ENCODE peak calls at places on chromosomes 6 and 20, in nine cellular contexts. Z is GM20000, M is cardiac fibroblast, A is AG04450, C is GM13977, R is heart right ventricle, H is astrocyte of the spinal cord, P is endothelial cell, Q is B cell. E is an unnamed sample.

GRCh38 chr6:11437824-11438459 is 99.6 kb upstream of the TMEM170B start:
- DNase-seq in M (no peak), R (no peak), A (no peak), Z (no peak), C (no peak), Q (no peak), H (no peak), P (no peak), E (no peak)

GRCh38 chr20:38134427-38135281 is 30.4 kb downstream of the TGM2 start:
- DNase-seq in Q (no peak), P (peak; percentile 33), R (no peak), A (no peak), H (peak; percentile 88), M (peak; percentile 65), Z (no peak), C (no peak), E (peak; percentile 44)

GRCh38 chr6:28486533-28486932 is 29.1 kb downstream of the GPX6 start:
- DNase-seq in Q (no peak), M (no peak), R (no peak), H (no peak), A (no peak), P (no peak), C (no peak), Z (no peak), E (no peak)

GRCh38 chr6:41119508-41119907 is 34.6 kb downstream of the TREML1 start:
- DNase-seq in M (no peak), Q (no peak), A (no peak), R (no peak), Z (no peak), C (no peak), H (no peak), P (no peak), E (no peak)

GRCh38 chr20:44614525-44614924 is 32.1 kb downstream of the PKIG start:
- DNase-seq in A (no peak), R (peak; percentile 56), Q (no peak), H (no peak), Z (no peak), P (no peak), M (no peak), C (no peak), E (no peak)

GRCh38 chr6:12233693-12234551 is 56.2 kb upstream of the EDN1 start:
- DNase-seq in P (peak; percentile 12), H (peak; percentile 88), M (peak; percentile 84), Z (peak; percentile 34), A (peak; percentile 60), R (peak; percentile 56), C (peak; percentile 27), Q (peak; percentile 24), E (no peak)

GRCh38 chr6:25866011-25866410 is 8.0 kb downstream of the SLC17A3 start:
- DNase-seq in Z (no peak), H (no peak), P (no peak), A (no peak), R (no peak), M (no peak), C (no peak), Q (no peak), E (no peak)

GRCh38 chr20:10919549-10920140 is 245.8 kb upstream of the JAG1 start:
- DNase-seq in Z (no peak), R (no peak), P (no peak), A (no peak), M (peak; percentile 36), Q (no peak), C (no peak), H (peak; percentile 77), E (no peak)

GRCh38 chr6:81786159-81786558 is 33.7 kb upstream of the TENT5A start:
- DNase-seq in M (no peak), R (no peak), Q (no peak), H (no peak), C (no peak), A (no peak), P (no peak), Z (no peak), E (no peak)

GRCh38 chr6:170130771-170131241 is 160.1 kb downstream of the DLL1 start:
- DNase-seq in A (no peak), M (no peak), Q (no peak), P (no peak), R (no peak), C (no peak), Z (peak; percentile 4), H (no peak), E (peak; percentile 82)

GRCh38 chr6:5995705-5996686 is 10.7 kb downstream of the NRN1 start:
- DNase-seq in M (peak; percentile 39), H (peak; percentile 67), R (peak; percentile 84), P (peak; percentile 85), Z (no peak), C (no peak), Q (no peak), A (no peak), E (no peak)

GRCh38 chr20:32152421-32153155 is 43.1 kb downstream of the TM9SF4 start:
- DNase-seq in M (peak; percentile 38), H (no peak), R (no peak), A (no peak), Z (no peak), P (no peak), C (no peak), Q (no peak), E (peak; percentile 56)

GRCh38 chr6:138088307-138088744 is 18.9 kb downstream of the PERP start:
- DNase-seq in H (peak; percentile 91), Q (no peak), A (peak; percentile 87), M (peak; percentile 33), Z (no peak), P (no peak), R (no peak), C (no peak), E (no peak)

GRCh38 chr6:157312733-157313132 is 10.6 kb downstream of the TMEM242 start:
- DNase-seq in A (no peak), P (no peak), H (no peak), M (no peak), R (no peak), C (no peak), Q (no peak), Z (no peak), E (no peak)

GRCh38 chr20:22462975-22463914 is 121.1 kb downstream of the FOXA2 start:
- DNase-seq in R (no peak), P (no peak), A (no peak), H (no peak), Q (no peak), Z (no peak), M (no peak), C (no peak), E (no peak)

GRCh38 chr6:29797120-29797519 is 30.5 kb upstream of the HLA-G start:
- DNase-seq in P (no peak), R (no peak), A (no peak), Z (no peak), M (peak; percentile 61), Q (no peak), H (no peak), C (no peak), E (no peak)

GRCh38 chr20:15359056-15359455 is 1021.6 kb upstream of the FLRT3 start:
- DNase-seq in C (no peak), P (no peak), R (no peak), M (no peak), Z (no peak), A (no peak), Q (no peak), H (peak; percentile 28), E (no peak)

GRCh38 chr20:1619861-1620444 is at the start of gene SIRPB1:
- DNase-seq in H (no peak), P (no peak), Q (no peak), A (no peak), Z (no peak), M (no peak), C (no peak), R (no peak), E (no peak)

GRCh38 chr6:31158863-31159855 is 770 bp downstream of the TCF19 start:
- DNase-seq in C (peak; percentile 47), Z (no peak), P (no peak), R (no peak), Q (peak; percentile 48), M (peak; percentile 17), A (no peak), H (no peak), E (no peak)

GRCh38 chr20:32762754-32763201 is 593 bp downstream of the DNMT3B start:
- DNase-seq in M (no peak), Z (peak; percentile 65), C (peak; percentile 59), P (peak; percentile 30), Q (peak; percentile 63), H (no peak), R (no peak), A (no peak), E (peak; percentile 79)

GRCh38 chr6:163261361-163261760 is 153.2 kb upstream of the QKI start:
- DNase-seq in C (no peak), H (no peak), Z (no peak), Q (no peak), R (no peak), P (no peak), A (no peak), M (no peak), E (no peak)

GRCh38 chr6:6471276-6471675 is 117.2 kb upstream of the LY86 start:
- DNase-seq in P (no peak), C (no peak), Q (no peak), A (no peak), M (no peak), R (no peak), H (no peak), Z (no peak), E (no peak)

DNA sequence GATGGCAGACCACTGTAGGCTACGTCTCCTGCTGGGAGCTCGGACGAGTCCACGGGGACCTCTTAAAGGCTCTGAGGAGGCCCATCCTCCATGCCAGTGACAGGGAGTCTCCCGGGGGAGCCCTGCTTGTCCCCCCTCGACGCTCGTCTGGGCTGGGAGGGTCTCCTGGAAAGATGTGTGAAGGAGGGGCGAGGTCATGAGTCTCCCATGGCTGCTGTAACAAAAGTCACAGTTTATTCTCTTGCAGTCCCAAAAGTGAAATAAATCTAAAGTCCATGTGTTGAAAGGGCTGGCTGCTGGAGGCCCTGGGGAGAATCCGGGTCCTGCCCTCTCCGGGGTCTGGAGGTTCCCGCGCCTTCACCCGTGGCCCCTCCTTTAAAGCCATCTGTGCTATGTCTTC is 67.1 kb upstream of the GATA5 start:
- DNase-seq in M (no peak), Z (no peak), Q (no peak), P (no peak), A (no peak), C (no peak), R (no peak), H (no peak), E (no peak)
- TF ChIP-seq CTCF in M (no peak), Z (no peak), Q (no peak), P (no peak), A (no peak), C (no peak), R (no peak), H (no peak), E (no peak)

GRCh38 chr6:42819803-42820508 is 38.1 kb downstream of the BICRAL start:
- DNase-seq in Z (no peak), Q (no peak), P (no peak), H (no peak), M (peak; percentile 41), A (no peak), R (no peak), C (no peak), E (no peak)
- TF ChIP-seq CTCF in Z (no peak), Q (no peak), P (no peak), H (peak; percentile 9), M (peak; percentile 25), A (peak; percentile 31), R (peak; percentile 4), C (no peak), E (no peak)

GRCh38 chr20:43404880-43405279 is 52.8 kb upstream of the SRSF6 start:
- DNase-seq in R (no peak), M (no peak), P (no peak), Z (peak; percentile 47), C (no peak), A (no peak), H (no peak), Q (no peak), E (no peak)
- TF ChIP-seq CTCF in R (no peak), M (peak; percentile 22), P (peak; percentile 15), Z (peak; percentile 36), C (peak; percentile 41), A (peak; percentile 36), H (peak; percentile 12), Q (peak; percentile 23), E (peak; percentile 25)

GRCh38 chr6:80425089-80425823 is 318.8 kb downstream of the BCKDHB start:
- DNase-seq in H (peak; percentile 94), R (no peak), Z (no peak), A (peak; percentile 95), M (peak; percentile 91), C (no peak), Q (no peak), P (no peak), E (no peak)
- TF ChIP-seq CTCF in H (peak; percentile 11), R (no peak), Z (no peak), A (peak; percentile 22), M (peak; percentile 1), C (no peak), Q (no peak), P (no peak), E (peak; percentile 51)

E was measured in chondrocyte.